ENCODE peak calls at places on chromosomes 13 and 19, in five cellular contexts. F, X, V, A and J are unnamed samples.

GRCh38 chr19:3346677-3347353 is 19.6 kb upstream of the NFIC start:
- DNase-seq in A (peak; percentile 61), X (peak; percentile 19), V (no peak), F (no peak), J (no peak)

GRCh38 chr19:36482876-36483275 is 6.5 kb downstream of the ZNF566 start:
- DNase-seq in X (no peak), A (no peak), F (no peak), V (no peak), J (peak; percentile 53)

GRCh38 chr19:53553865-53554791 is 16.2 kb downstream of the ZNF331 start:
- DNase-seq in V (no peak), A (no peak), X (peak; percentile 86), F (no peak), J (peak; percentile 70)

GRCh38 chr19:19817357-19817756 is 4.2 kb downstream of the ZNF506 start:
- DNase-seq in F (no peak), V (no peak), X (no peak), A (no peak), J (no peak)

GRCh38 chr19:12913011-12913561 is 6.0 kb downstream of the SYCE2 start:
- DNase-seq in A (no peak), X (peak; percentile 55), V (no peak), F (no peak), J (peak; percentile 1)

GRCh38 chr19:4966591-4966990 is 2.3 kb upstream of the KDM4B start:
- DNase-seq in X (no peak), V (no peak), F (no peak), A (no peak), J (no peak)

GRCh38 chr13:98565726-98566577 is 11.0 kb downstream of the STK24 start:
- DNase-seq in V (no peak), X (peak; percentile 78), F (no peak), A (no peak), J (no peak)

GRCh38 chr13:30234763-30235162 is 72.6 kb downstream of the KATNAL1 start:
- DNase-seq in F (no peak), V (no peak), X (peak; percentile 83), A (peak; percentile 33), J (no peak)

GRCh38 chr13:24306632-24307031 is 2.7 kb upstream of the C1QTNF9 start:
- DNase-seq in A (no peak), X (no peak), V (no peak), F (no peak), J (no peak)

GRCh38 chr19:32877977-32878745 is 8.6 kb upstream of the SLC7A9 start:
- DNase-seq in X (no peak), A (no peak), F (no peak), V (no peak), J (no peak)

GRCh38 chr13:26785845-26786630 is 25.5 kb upstream of the GPR12 start:
- DNase-seq in V (no peak), F (peak; percentile 86), X (no peak), A (peak; percentile 61), J (peak; percentile 90)

GRCh38 chr13:28531956-28532225 is 37.0 kb upstream of the FLT1 start:
- DNase-seq in A (no peak), X (no peak), F (no peak), V (no peak), J (no peak)